ENCODE peak calls at places on chromosome 5, in six cellular contexts. N is stimulated activated CD8-positive, alpha-beta memory T cell treated with anti-CD3 and anti-CD28 coated beads, Interleukin-7, amount 100 ng/mL, for 24 hours; T is HS-5; H is ELR; J is left ventricle myocardium inferior; K is astrocyte. O is an unnamed sample.

GRCh38 chr5:51567636-51568035 is 184.4 kb downstream of the ISL1 start:
- DNase-seq in H (peak), J (no peak), K (no peak), N (no peak), T (no peak), O (no peak)

GRCh38 chr5:158777647-158778368 is 321.9 kb downstream of the EBF1 start:
- DNase-seq in J (no peak), K (no peak), H (no peak), T (no peak), N (no peak), O (no peak)

GRCh38 chr5:105392122-105392709 is 1829.6 kb upstream of the NUDT12 start:
- DNase-seq in H (no peak), J (no peak), N (no peak), K (no peak), T (no peak), O (no peak)

GRCh38 chr5:80238778-80239679 is 16.8 kb downstream of the SERINC5 start:
- DNase-seq in T (no peak), J (peak), H (no peak), N (no peak), K (peak), O (peak)

GRCh38 chr5:155019601-155020226 is 6.2 kb downstream of the KIF4B start:
- DNase-seq in T (no peak), N (no peak), H (no peak), K (no peak), J (no peak), O (no peak)

GRCh38 chr5:137147346-137147745 is 351.8 kb downstream of the SPOCK1 start:
- DNase-seq in J (no peak), N (no peak), T (no peak), H (no peak), K (no peak), O (no peak)

GRCh38 chr5:98428806-98429205 is 344.7 kb upstream of the RGMB start:
- DNase-seq in N (no peak), H (peak), K (peak), J (no peak), T (no peak), O (peak)

GRCh38 chr5:133753856-133754255 is 141.5 kb upstream of the FSTL4 start:
- DNase-seq in N (no peak), J (no peak), T (no peak), H (peak), K (no peak), O (no peak)

GRCh38 chr5:61020415-61020814 is 75.4 kb downstream of the NDUFAF2 start:
- DNase-seq in H (no peak), J (no peak), N (no peak), T (no peak), K (peak), O (peak)

GRCh38 chr5:150486402-150487198 is 21.3 kb upstream of the NDST1 start:
- DNase-seq in K (peak), J (peak), N (no peak), T (no peak), H (peak), O (peak)

GRCh38 chr5:42631241-42631640 is 125.4 kb upstream of the CCDC152 start:
- DNase-seq in N (no peak), J (no peak), K (no peak), H (no peak), T (no peak), O (no peak)

GRCh38 chr5:132526290-132526973 is 16.9 kb downstream of the IL5 start:
- DNase-seq in J (no peak), K (no peak), N (no peak), H (peak), T (peak), O (no peak)

GRCh38 chr5:134794819-134795218 is 36.2 kb downstream of the DDX46 start:
- DNase-seq in K (no peak), N (no peak), J (no peak), T (no peak), H (no peak), O (no peak)

GRCh38 chr5:40909233-40909632 is at the start of gene C7:
- DNase-seq in N (no peak), J (no peak), T (no peak), K (no peak), H (no peak), O (no peak)

GRCh38 chr5:128199104-128199503 is 115.5 kb downstream of the SLC12A2 start:
- DNase-seq in J (no peak), K (peak), N (no peak), T (peak), H (peak), O (no peak)

GRCh38 chr5:87645241-87645640 is 232.5 kb upstream of the CCNH start:
- DNase-seq in J (no peak), H (no peak), N (no peak), K (no peak), T (no peak), O (no peak)

GRCh38 chr5:23314827-23315226 is 192.6 kb upstream of the PRDM9 start:
- DNase-seq in J (no peak), N (no peak), H (no peak), T (peak), K (no peak), O (no peak)

GRCh38 chr5:141839015-141839513 is 39.1 kb downstream of the PCDH1 start:
- DNase-seq in N (no peak), J (no peak), H (peak), K (peak), T (no peak), O (no peak)